ENCODE peak calls at places on chromosomes 12 and 14, in four cellular contexts. U is GM12878, H is HepG2, P is K562. I is an unnamed sample.

GRCh38 chr12:115973066-115973465 is 304.4 kb downstream of the MED13L start:
- DNase-seq in P (no peak), U (no peak), H (no peak), I (no peak)

GRCh38 chr12:47636908-47637780 is 68.7 kb downstream of the RPAP3 start:
- DNase-seq in P (peak), U (no peak), H (peak), I (no peak)

GRCh38 chr12:12474931-12475485 is 87.7 kb downstream of the DUSP16 start:
- DNase-seq in H (no peak), U (peak), P (peak), I (no peak)

GRCh38 chr12:39764944-39765560 is 145.4 kb upstream of the ABCD2 start:
- DNase-seq in H (peak), P (peak), U (no peak), I (peak)

GRCh38 chr14:97994020-97994531 is 1196.9 kb downstream of the VRK1 start:
- DNase-seq in U (no peak), P (no peak), H (no peak), I (no peak)

GRCh38 chr12:57832966-57833365 is 13.6 kb downstream of the CTDSP2 start:
- DNase-seq in P (no peak), H (no peak), U (no peak), I (no peak)

GRCh38 chr14:91892918-91893527 is 25.7 kb upstream of the TC2N start:
- DNase-seq in H (peak), P (peak), U (no peak), I (peak)

GRCh38 chr12:4819654-4820053 is 90.1 kb upstream of the KCNA1 start:
- DNase-seq in P (no peak), U (no peak), H (no peak), I (no peak)

GRCh38 chr12:116517431-116518045 is 41.6 kb upstream of the MAP1LC3B2 start:
- DNase-seq in U (no peak), H (no peak), P (no peak), I (no peak)

DNA sequence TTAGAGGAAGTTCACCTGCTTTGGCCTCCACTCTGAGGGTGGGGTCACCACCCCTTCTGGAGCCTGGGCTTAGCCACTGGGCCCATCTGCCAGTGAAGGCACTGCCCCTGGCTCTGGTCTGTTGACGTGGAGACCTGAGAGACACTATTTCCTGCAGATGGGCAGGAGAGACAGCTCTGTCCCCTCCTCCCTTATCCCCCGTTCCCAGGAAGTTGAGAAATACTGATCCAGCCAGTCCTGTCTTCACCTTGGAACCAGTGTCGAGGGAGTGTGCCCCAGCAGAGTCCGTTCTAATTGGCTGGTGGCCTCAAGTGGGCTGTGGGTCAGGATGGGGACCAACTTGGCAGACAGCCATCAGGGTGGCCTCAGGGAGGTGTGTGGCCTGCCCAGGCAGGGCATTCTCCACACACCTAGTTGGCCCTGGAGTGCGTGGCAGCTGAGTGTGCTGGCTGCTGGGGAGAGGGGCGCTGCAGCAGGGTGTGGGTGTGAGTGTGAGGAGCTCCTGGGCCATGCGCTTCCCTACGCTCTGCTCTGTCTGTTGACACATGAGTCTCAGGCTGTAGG is 25.4 kb downstream of the CLSTN3 start:
- DNase-seq in U (no peak), H (no peak), P (no peak), I (no peak)
- TF ChIP-seq TARDBP in U (no peak), H (no peak), P (no peak), I (no peak)

GRCh38 chr14:30191639-30192279 is 264.1 kb upstream of the PRKD1 start:
- DNase-seq in H (no peak), U (no peak), P (no peak), I (no peak)

GRCh38 chr14:30180219-30180618 is 252.6 kb upstream of the PRKD1 start:
- DNase-seq in H (no peak), P (no peak), U (no peak), I (no peak)

GRCh38 chr14:30185832-30186231 is 258.2 kb upstream of the PRKD1 start:
- DNase-seq in H (no peak), P (no peak), U (no peak), I (peak)
- TF ChIP-seq TARDBP in H (no peak), P (no peak), U (no peak), I (no peak)

GRCh38 chr12:112134731-112135130 is 9.4 kb downstream of the TRAFD1 start:
- DNase-seq in U (no peak), P (no peak), H (no peak), I (no peak)

GRCh38 chr12:112126916-112127315 is 1.6 kb downstream of the TRAFD1 start:
- DNase-seq in U (no peak), P (no peak), H (no peak), I (no peak)

GRCh38 chr12:112133418-112133817 is 8.1 kb downstream of the TRAFD1 start:
- DNase-seq in U (no peak), P (no peak), H (no peak), I (no peak)

GRCh38 chr12:112131686-112132085 is 6.3 kb downstream of the TRAFD1 start:
- DNase-seq in H (no peak), P (no peak), U (no peak), I (no peak)

DNA sequence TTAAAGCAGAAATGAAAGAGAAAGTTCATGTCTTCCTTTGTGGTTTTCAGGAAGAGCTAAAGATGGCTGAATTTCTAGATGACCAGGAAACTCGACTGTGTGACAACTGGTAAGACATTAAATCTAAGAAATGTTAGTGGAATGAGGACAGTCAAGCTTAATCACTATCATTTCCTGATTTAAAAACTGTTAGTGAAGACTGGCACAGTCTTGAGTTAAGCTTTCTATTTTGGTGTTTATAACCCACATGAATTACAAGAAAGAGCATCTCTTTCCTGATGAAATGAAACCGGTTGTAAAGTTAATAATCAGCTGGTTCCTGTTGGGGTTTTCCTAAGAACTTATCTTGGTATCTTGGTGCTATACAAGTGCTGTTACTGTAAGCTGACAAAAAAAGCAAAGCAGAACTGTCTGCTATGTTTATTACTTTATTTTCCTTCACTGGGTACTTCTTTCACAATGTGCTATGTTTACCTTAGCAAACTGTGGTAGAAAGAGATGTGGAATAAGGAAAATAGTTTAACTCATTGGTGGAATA is 5.2 kb downstream of the TRAFD1 start:
- DNase-seq in P (peak), H (no peak), U (peak), I (no peak)
- TF ChIP-seq TARDBP in P (no peak), H (no peak), U (no peak), I (no peak)

DNA sequence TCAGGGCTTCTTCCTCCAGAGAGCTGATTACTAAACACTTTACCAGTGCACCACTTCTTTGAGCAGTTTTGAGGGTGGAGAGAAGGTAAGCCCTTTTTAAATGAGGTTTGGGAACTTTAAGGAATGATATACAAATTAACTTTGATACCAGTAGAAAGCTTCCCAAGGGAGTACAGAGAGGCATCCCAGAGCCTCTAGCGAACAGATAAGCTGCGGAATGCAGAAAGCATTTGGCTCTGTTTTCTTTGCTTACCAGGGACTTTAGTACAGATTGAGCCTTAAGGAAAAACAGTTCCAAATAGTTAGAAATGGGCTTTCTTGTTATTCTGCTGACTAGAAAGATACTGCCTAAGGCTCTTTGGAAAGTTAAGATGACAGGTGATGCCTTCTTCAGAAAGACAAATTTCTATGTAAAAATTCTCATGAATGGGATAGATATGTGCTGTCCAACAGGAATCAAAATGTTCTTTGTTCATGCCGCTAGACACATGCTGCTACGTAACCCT is 261.7 kb upstream of the FOXN3 start:
- DNase-seq in H (no peak), U (no peak), P (no peak), I (no peak)
- TF ChIP-seq TARDBP in H (no peak), U (no peak), P (no peak), I (no peak)

DNA sequence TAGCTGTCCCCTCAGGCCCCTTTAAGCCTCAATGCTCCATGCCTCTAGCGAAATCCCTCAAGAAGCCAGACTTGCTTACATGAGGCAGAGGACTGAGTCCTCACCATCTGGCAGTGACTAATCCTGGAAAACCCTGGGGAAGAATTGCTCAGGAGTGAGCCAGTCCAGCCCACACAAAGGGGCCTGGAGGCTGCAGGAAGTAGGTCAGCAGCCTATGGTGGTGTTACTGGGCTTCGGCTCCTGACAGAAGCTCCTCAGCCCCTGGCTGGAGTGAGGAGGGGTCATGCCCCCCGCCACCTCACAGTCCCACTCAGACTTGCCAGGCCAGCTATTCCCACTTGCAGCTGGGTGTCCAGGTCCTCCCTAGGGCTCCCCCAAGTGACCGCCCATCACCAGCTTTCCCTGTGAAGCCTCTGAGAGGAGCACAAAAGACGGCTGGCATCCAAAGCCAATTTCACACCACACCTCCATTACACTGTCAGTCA is 250.5 kb downstream of the DPF3 start:
- DNase-seq in P (no peak), H (no peak), U (no peak), I (no peak)
- TF ChIP-seq TARDBP in P (no peak), H (no peak), U (no peak), I (no peak)

GRCh38 chr12:120620624-120621023 is 19.8 kb upstream of the CABP1 start:
- DNase-seq in H (no peak), U (no peak), P (no peak), I (no peak)

GRCh38 chr12:120631097-120631496 is 9.3 kb upstream of the CABP1 start:
- DNase-seq in P (no peak), U (no peak), H (no peak), I (no peak)

GRCh38 chr12:120630139-120630895 is 10.1 kb upstream of the CABP1 start:
- DNase-seq in H (no peak), P (no peak), U (no peak), I (no peak)

GRCh38 chr12:120628919-120629318 is 11.5 kb upstream of the CABP1 start:
- DNase-seq in P (peak), H (peak), U (no peak), I (no peak)

DNA sequence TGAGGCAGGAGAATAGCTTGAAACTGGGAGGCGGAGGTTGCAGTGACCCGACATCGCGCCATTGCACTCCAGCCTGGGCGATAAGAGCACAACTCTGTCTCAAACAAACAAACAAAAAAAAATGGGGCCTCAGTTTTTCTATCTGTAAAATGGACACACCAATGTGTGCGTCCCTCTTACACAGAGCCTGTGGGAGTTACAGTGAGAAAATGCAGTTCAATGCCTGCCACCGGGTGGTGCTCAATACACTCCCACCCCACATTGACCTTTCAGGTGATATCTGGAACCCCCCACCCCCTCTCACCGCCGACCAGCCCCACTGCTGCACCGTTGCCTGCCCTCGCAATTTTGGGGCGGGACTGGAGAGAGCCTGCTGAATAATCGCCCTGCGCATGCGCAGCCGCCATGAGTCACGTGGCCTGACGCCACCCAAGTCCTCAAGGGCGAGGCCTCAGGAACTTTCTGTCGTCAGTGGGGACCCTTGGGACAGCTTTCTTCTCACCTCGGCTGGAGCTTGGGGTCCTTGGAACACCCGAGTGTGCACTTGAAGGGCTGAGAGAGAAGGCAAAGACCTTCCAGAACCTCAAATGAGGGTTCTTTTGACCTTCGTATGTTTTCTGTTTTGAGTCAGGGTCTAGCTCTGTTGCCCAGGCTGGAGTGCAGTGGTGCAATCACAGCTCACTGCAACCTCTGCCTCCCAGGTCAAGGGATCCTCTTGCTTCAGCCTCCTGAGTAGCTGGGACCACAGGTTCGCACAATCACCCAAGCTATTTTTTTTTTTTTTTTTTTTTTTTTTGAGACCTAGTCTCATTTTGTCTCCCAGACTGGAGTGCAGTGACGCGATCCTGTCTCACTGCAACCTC is 14.6 kb upstream of the CABP1 start:
- DNase-seq in P (peak), U (peak), H (no peak), I (peak)
- TF ChIP-seq TARDBP in P (no peak), U (no peak), H (no peak), I (no peak)

GRCh38 chr12:91055976-91056375 is 1.8 kb downstream of the KERA start:
- DNase-seq in U (no peak), P (no peak), H (no peak), I (no peak)

GRCh38 chr12:91057771-91058170 is at the start of gene KERA:
- DNase-seq in P (no peak), U (no peak), H (no peak), I (no peak)

GRCh38 chr12:91057349-91057748 is 475 bp downstream of the KERA start:
- DNase-seq in H (no peak), P (no peak), U (no peak), I (no peak)

GRCh38 chr12:91052021-91052420 is 5.8 kb downstream of the KERA start:
- DNase-seq in P (no peak), H (no peak), U (no peak), I (no peak)

DNA sequence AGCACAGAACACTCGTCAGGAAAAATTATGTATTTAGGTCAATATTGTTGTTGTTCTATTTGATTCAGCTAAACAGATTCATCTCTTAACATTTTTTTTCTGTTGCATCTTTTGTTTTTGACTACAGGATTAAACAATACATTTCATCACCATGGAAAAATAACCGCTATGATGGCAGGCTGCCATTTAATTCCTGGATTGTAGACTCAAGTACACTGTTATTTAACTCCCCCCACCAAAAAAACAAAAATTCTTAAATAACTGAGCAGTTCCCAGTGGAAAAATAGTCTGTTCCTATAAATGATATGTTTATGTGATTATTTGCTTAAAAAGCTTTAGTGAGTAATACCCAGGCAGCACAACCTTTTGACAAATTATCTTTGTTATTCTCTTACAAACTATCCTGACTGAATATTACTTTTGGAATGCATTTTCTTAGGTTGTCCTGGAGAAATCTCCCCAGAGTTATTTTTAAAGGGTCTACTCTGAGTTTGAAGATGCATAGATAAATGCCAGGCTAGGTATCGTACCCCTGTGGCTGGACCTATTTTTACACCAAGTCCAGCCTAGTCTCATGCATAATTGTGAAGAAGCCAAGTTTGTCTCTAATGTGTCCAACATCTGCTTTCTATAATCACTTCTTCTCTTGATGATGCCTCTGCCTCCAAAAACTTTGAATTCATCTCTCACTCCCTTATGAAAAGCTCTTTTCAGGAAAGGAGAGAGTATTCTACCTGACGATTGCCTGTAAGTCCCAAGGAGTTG is 3.7 kb downstream of the KERA start:
- DNase-seq in H (no peak), P (no peak), U (no peak), I (no peak)
- TF ChIP-seq TARDBP in H (no peak), P (no peak), U (no peak), I (no peak)

I was measured in HEK293T.